ENCODE peak calls at places on chromosomes 7 and 10, in six cellular contexts. K is left ventricle myocardium inferior, F is Calu3, P is natural killer cell, U is dorsolateral prefrontal cortex, L is mammary epithelial cell. R is an unnamed sample.

GRCh38 chr10:30170814-30171213 is 111.4 kb upstream of the JCAD start:
- DNase-seq in K (no peak), U (no peak), P (no peak), L (peak), F (no peak), R (no peak)

GRCh38 chr7:137074386-137075030 is 206.1 kb downstream of the CHRM2 start:
- DNase-seq in L (no peak), P (no peak), U (no peak), F (no peak), K (no peak), R (no peak)

GRCh38 chr7:142669074-142669654 is 80.1 kb upstream of the PRSS1 start:
- DNase-seq in F (no peak), P (no peak), L (peak), U (no peak), K (no peak), R (no peak)

GRCh38 chr7:66050990-66051424 is 24.6 kb upstream of the ASL start:
- DNase-seq in L (peak), F (peak), K (no peak), P (no peak), U (no peak), R (peak)

GRCh38 chr7:41205600-41205999 is 497.3 kb downstream of the INHBA start:
- DNase-seq in P (no peak), F (no peak), K (no peak), U (no peak), L (no peak), R (no peak)

GRCh38 chr7:3453398-3453797 is 152.3 kb downstream of the SDK1 start:
- DNase-seq in F (no peak), K (no peak), P (no peak), L (no peak), U (no peak), R (no peak)

GRCh38 chr7:115097175-115097671 is 175.3 kb downstream of the MDFIC start:
- DNase-seq in U (no peak), P (no peak), F (peak), K (no peak), L (peak), R (no peak)

GRCh38 chr7:38756521-38756920 is 125.3 kb upstream of the AMPH start:
- DNase-seq in U (no peak), L (no peak), K (no peak), P (no peak), F (no peak), R (no peak)

GRCh38 chr7:66055321-66055956 is 20.2 kb upstream of the ASL start:
- DNase-seq in P (no peak), L (no peak), F (no peak), U (no peak), K (no peak), R (no peak)

GRCh38 chr10:98420786-98421185 is 5.8 kb upstream of the PYROXD2 start:
- DNase-seq in U (no peak), K (peak), L (no peak), F (no peak), P (no peak), R (no peak)

GRCh38 chr7:130515315-130516047 is 23.6 kb downstream of the MEST start:
- DNase-seq in P (no peak), U (no peak), K (no peak), L (no peak), F (no peak), R (no peak)

GRCh38 chr10:62916157-62916603 is 100.0 kb upstream of the EGR2 start:
- DNase-seq in P (no peak), F (no peak), U (no peak), K (no peak), L (peak), R (no peak)

GRCh38 chr7:114405427-114405826 is 9.2 kb upstream of the FOXP2 start:
- DNase-seq in K (no peak), F (no peak), U (no peak), L (peak), P (no peak), R (no peak)

GRCh38 chr7:105932835-105933477 is 30.1 kb upstream of the CDHR3 start:
- DNase-seq in P (no peak), L (peak), F (no peak), K (no peak), U (peak), R (no peak)

GRCh38 chr7:94056796-94057207 is 52.6 kb upstream of the BET1 start:
- DNase-seq in P (no peak), L (peak), F (no peak), U (no peak), K (no peak), R (no peak)

GRCh38 chr10:88315746-88316145 is 267.4 kb downstream of the RNLS start:
- DNase-seq in K (no peak), F (no peak), P (no peak), L (no peak), U (no peak), R (no peak)

GRCh38 chr7:24757799-24758275 is 573 bp upstream of the GSDME start:
- DNase-seq in L (peak), K (no peak), F (no peak), U (no peak), P (no peak), R (peak)

GRCh38 chr10:132627736-132628512 is 90.3 kb downstream of the INPP5A start:
- DNase-seq in L (no peak), K (peak), U (no peak), P (no peak), F (no peak), R (peak)

GRCh38 chr10:74968621-74969019 is 142.2 kb downstream of the KAT6B start:
- DNase-seq in L (no peak), F (no peak), P (no peak), K (no peak), U (no peak), R (no peak)

GRCh38 chr10:18005781-18006456 is 54.2 kb downstream of the SLC39A12 start:
- DNase-seq in F (no peak), K (no peak), U (no peak), L (peak), P (no peak), R (peak)

GRCh38 chr7:28835800-28836199 is 122.3 kb downstream of the TRIL start:
- DNase-seq in L (peak), F (no peak), P (no peak), K (no peak), U (no peak), R (no peak)

GRCh38 chr7:34928052-34928451 is 109.2 kb downstream of the DPY19L1 start:
- DNase-seq in L (peak), U (peak), K (no peak), P (no peak), F (peak), R (peak)

GRCh38 chr10:78209987-78210386 is 176.3 kb downstream of the RPS24 start:
- DNase-seq in L (no peak), K (no peak), U (no peak), P (no peak), F (no peak), R (no peak)

GRCh38 chr7:716212-716611 is 10.3 kb upstream of the DNAAF5 start:
- DNase-seq in P (no peak), K (no peak), F (no peak), U (no peak), L (no peak), R (no peak)

GRCh38 chr10:106711313-106711906 is 453.1 kb downstream of the SORCS1 start:
- DNase-seq in F (peak), L (peak), U (peak), K (peak), P (peak), R (peak)

GRCh38 chr10:6114758-6115410 is 26.1 kb downstream of the RBM17 start:
- DNase-seq in L (no peak), K (no peak), U (peak), F (no peak), P (no peak), R (no peak)

GRCh38 chr10:123678376-123678775 is 12.2 kb downstream of the GPR26 start:
- DNase-seq in K (no peak), L (no peak), F (no peak), P (no peak), U (no peak), R (no peak)

GRCh38 chr10:89582022-89582421 is 46.6 kb upstream of the SLC16A12 start:
- DNase-seq in K (no peak), F (no peak), U (no peak), P (no peak), L (no peak), R (no peak)

GRCh38 chr10:76444034-76444800 is 1012.8 kb downstream of the LRMDA start:
- DNase-seq in U (no peak), K (peak), P (no peak), L (no peak), F (no peak), R (no peak)

GRCh38 chr10:124653811-124654651 is 90.1 kb downstream of the FAM53B start:
- DNase-seq in K (no peak), F (no peak), U (no peak), L (peak), P (no peak), R (peak)

GRCh38 chr7:3267928-3268690 is 32.9 kb upstream of the SDK1 start:
- DNase-seq in L (peak), P (no peak), K (no peak), F (no peak), U (no peak), R (no peak)

GRCh38 chr10:93554760-93555432 is 11.6 kb upstream of the FFAR4 start:
- DNase-seq in L (peak), K (peak), F (peak), P (peak), U (peak), R (peak)

GRCh38 chr10:58412502-58412961 is 27.3 kb downstream of the TFAM start:
- DNase-seq in L (peak), F (no peak), U (no peak), P (no peak), K (no peak), R (no peak)

GRCh38 chr10:83942410-83942809 is 196.9 kb upstream of the GHITM start:
- DNase-seq in K (no peak), U (no peak), P (no peak), F (no peak), L (no peak), R (no peak)

GRCh38 chr10:59872892-59873463 is 33.4 kb downstream of the CCDC6 start:
- DNase-seq in K (no peak), U (no peak), F (no peak), L (peak), P (no peak), R (peak)

DNA sequence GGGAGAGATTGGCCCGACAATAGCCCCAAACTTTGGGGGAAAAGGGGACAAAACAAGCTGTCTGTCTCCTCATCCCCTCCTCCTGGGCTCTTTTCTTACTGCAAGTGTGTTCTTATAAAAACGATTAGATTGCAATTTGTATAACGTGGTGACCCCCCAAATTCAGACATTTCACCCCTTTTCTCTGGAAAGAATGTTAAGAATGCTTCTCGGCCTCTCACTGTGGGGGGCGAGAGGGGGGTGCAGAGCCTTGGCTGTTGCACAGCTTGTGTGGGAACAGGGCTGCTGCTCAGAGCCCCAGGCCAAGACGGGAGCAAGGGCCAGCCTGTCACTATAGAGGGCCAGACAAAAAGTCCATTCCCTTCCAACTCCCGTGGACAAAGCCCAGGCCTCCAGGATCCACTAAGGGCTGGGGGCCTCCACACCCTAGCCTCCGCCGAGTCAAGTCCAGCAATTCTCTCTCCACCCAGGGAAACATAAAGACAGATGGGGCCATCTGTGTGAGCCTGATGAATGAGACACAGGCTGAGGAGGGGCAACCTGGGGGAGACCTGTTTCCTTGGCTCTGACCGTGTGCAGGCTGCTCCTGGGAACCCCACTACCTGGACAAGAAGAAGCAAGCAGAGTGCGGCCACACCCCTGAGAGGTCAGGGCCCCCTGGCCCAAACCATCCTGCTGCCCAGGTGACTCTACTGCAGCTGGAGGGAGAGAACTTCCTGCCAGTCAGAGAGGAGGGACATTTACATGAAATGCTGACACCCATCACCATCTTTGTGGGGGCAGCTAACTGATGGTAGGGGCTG is 27.0 kb downstream of the DPCD start:
- DNase-seq in P (no peak), L (no peak), K (no peak), U (no peak), F (no peak), R (no peak)
- TF ChIP-seq CTCF in P (no peak), L (no peak), K (no peak), U (no peak), F (no peak), R (no peak)

DNA sequence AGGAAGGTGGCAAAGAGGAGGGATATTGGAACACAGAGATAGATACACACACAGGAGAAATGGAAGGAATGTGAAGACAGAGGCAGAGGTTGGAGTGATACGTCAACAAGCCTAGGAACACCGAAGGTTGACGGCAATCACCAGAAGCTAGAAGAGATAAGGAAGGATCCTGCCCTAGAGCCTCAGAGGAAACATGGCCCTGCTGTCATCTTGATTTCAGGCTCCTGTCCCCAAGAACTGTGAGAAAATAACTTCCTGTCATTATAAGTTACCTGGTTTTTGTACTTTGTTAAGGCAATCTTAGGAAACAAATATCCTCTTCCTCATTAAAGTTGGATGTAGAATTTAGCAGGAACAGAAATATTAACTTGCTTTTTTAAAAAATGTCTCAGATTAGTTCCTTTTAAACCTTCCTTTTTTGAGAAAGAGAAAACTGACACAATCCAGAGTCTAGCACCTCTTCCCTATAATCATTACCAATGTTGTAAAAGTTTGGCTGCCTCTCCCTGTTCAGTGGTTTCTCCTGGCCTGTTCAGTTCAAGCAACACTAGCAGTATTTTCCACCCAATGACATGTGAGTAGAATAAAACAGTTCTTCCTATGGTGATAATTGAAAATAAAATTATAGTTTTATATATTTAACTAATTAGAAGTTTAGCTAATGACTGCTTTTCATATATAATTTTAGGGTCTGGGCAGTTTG is 28.8 kb upstream of the GNAI1 start:
- DNase-seq in K (no peak), F (no peak), L (no peak), P (no peak), U (no peak), R (no peak)
- TF ChIP-seq CTCF in K (no peak), F (no peak), L (no peak), P (no peak), U (no peak), R (no peak)

GRCh38 chr7:154886591-154886990 is 116.3 kb downstream of the PAXIP1 start:
- DNase-seq in K (no peak), U (no peak), L (no peak), F (no peak), P (no peak), R (no peak)

GRCh38 chr7:154888690-154889089 is 114.2 kb downstream of the PAXIP1 start:
- DNase-seq in U (no peak), P (no peak), K (no peak), L (no peak), F (no peak), R (no peak)

DNA sequence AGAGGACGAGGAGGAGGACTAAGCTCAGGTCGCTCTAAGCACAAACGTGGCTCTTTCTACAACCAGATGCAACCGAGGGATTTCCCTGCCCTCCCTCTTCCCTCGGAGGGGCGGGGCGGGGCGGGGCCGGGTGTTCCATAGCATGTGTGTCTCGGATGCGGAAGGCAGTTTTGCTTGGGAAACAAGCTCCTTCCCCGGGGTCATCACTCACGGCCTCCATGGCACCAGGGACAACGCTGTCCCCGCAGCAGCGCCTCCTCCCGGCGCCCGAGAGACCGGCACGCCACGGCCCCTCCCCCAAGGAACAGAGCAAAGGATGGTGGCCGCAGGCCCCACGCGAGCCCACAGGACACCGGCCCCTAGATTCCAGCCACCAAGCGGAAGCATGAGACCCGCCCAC is 110.5 kb downstream of the PAXIP1 start:
- DNase-seq in K (no peak), P (no peak), U (no peak), L (no peak), F (no peak), R (no peak)
- TF ChIP-seq CTCF in K (no peak), P (no peak), U (no peak), L (no peak), F (no peak), R (no peak)

DNA sequence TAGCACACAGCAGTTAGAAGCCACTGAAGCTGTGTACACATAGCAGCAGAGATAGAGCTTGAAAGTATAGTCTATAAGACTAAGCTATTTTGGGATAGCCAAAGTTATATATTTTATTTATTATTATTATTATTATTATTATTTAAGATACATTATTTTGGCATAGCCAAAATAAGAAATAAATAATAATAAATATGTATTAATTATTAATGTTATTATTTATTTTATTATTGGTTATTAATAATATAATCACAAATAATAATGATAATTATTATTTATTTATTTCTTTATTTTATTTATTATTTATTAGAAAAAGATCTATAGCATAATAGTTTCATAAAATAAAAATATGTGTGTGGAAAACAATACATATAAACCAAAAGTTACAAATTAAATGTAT is 107.2 kb upstream of the FOXK1 start:
- DNase-seq in P (no peak), U (no peak), K (no peak), L (no peak), F (no peak), R (no peak)
- TF ChIP-seq CTCF in P (no peak), U (no peak), K (no peak), L (no peak), F (no peak), R (no peak)